ENCODE peak calls at places on chromosomes 1 and 21, in six cellular contexts. One of them, this sample, is unnamed.
A peak's percentile ranks its signal among the peaks of the same experiment; 100 is the strongest.

GRCh38 chr1:248324468-248324867 is at the start of gene OR2M7:
- DNase-seq in astrocyte of the spinal cord: no peak
- DNase-seq in NCI-H774: no peak
- DNase-seq in fibroblast of pulmonary artery: no peak
- DNase-seq in NCI-H2171: no peak
- DNase-seq in HuH-7.5: no peak
- DNase-seq in this sample: no peak

GRCh38 chr1:24874611-24875225 is 55.4 kb downstream of the RUNX3 start:
- DNase-seq in astrocyte of the spinal cord: no peak
- DNase-seq in NCI-H774: no peak
- DNase-seq in fibroblast of pulmonary artery: no peak
- DNase-seq in NCI-H2171: no peak
- DNase-seq in HuH-7.5: no peak
- DNase-seq in this sample: no peak

GRCh38 chr1:229006121-229006870 is 264.6 kb upstream of the RAB4A start:
- DNase-seq in astrocyte of the spinal cord: no peak
- DNase-seq in NCI-H774: no peak
- DNase-seq in fibroblast of pulmonary artery: peak; percentile 37
- DNase-seq in NCI-H2171: no peak
- DNase-seq in HuH-7.5: no peak
- DNase-seq in this sample: no peak

GRCh38 chr1:51627672-51628071 is 10.8 kb downstream of the OSBPL9 start:
- DNase-seq in astrocyte of the spinal cord: peak; percentile 66
- DNase-seq in NCI-H774: no peak
- DNase-seq in fibroblast of pulmonary artery: peak; percentile 78
- DNase-seq in NCI-H2171: no peak
- DNase-seq in HuH-7.5: no peak
- DNase-seq in this sample: peak; percentile 49

GRCh38 chr21:16587141-16587570 is 857.4 kb downstream of the USP25 start:
- DNase-seq in astrocyte of the spinal cord: peak; percentile 82
- DNase-seq in NCI-H774: peak; percentile 74
- DNase-seq in fibroblast of pulmonary artery: peak; percentile 87
- DNase-seq in NCI-H2171: no peak
- DNase-seq in HuH-7.5: peak; percentile 15
- DNase-seq in this sample: peak; percentile 38

GRCh38 chr1:107954121-107954520 is 10.9 kb downstream of the VAV3 start:
- DNase-seq in astrocyte of the spinal cord: no peak
- DNase-seq in NCI-H774: no peak
- DNase-seq in fibroblast of pulmonary artery: no peak
- DNase-seq in NCI-H2171: peak; percentile 16
- DNase-seq in HuH-7.5: no peak
- DNase-seq in this sample: no peak

GRCh38 chr1:53585116-53585515 is 125.9 kb downstream of the DMRTB1 start:
- DNase-seq in astrocyte of the spinal cord: peak; percentile 39
- DNase-seq in NCI-H774: no peak
- DNase-seq in fibroblast of pulmonary artery: peak; percentile 85
- DNase-seq in NCI-H2171: no peak
- DNase-seq in HuH-7.5: no peak
- DNase-seq in this sample: no peak

GRCh38 chr1:97989094-97989680 is 68.4 kb upstream of the DPYD start:
- DNase-seq in astrocyte of the spinal cord: no peak
- DNase-seq in NCI-H774: no peak
- DNase-seq in fibroblast of pulmonary artery: peak; percentile 44
- DNase-seq in NCI-H2171: no peak
- DNase-seq in HuH-7.5: no peak
- DNase-seq in this sample: no peak

GRCh38 chr1:43975249-43975961 is 645 bp downstream of the ATP6V0B start:
- DNase-seq in astrocyte of the spinal cord: no peak
- DNase-seq in NCI-H774: peak; percentile 26
- DNase-seq in fibroblast of pulmonary artery: peak; percentile 25
- DNase-seq in NCI-H2171: no peak
- DNase-seq in HuH-7.5: no peak
- DNase-seq in this sample: no peak